ENCODE peak calls at places on chromosomes 12 and 14, in five cellular contexts. One of them, this sample, is unnamed.

GRCh38 chr12:38159591-38160317 is 156.8 kb upstream of the ALG10B start:
- DNase-seq in GM10248: no peak
- DNase-seq in T-helper 2 cell: no peak
- DNase-seq in iris pigment epithelial cell: no peak
- DNase-seq in GOT3: no peak
- DNase-seq in this sample: no peak

GRCh38 chr14:58702466-58703148 is 64.8 kb downstream of the DACT1 start:
- DNase-seq in T-helper 2 cell: no peak
- DNase-seq in GM10248: no peak
- DNase-seq in iris pigment epithelial cell: no peak
- DNase-seq in GOT3: no peak
- DNase-seq in this sample: no peak

GRCh38 chr14:51661504-51661903 is 9.8 kb downstream of the FRMD6 start:
- DNase-seq in GM10248: no peak
- DNase-seq in iris pigment epithelial cell: no peak
- DNase-seq in T-helper 2 cell: no peak
- DNase-seq in GOT3: no peak
- DNase-seq in this sample: no peak

GRCh38 chr14:88765130-88765529 is 27.6 kb downstream of the EML5 start:
- DNase-seq in GM10248: no peak
- DNase-seq in iris pigment epithelial cell: peak; percentile 54
- DNase-seq in T-helper 2 cell: no peak
- DNase-seq in GOT3: no peak
- DNase-seq in this sample: peak; percentile 29

GRCh38 chr14:95759952-95760351 is 46.0 kb upstream of the TCL1A start:
- DNase-seq in GM10248: no peak
- DNase-seq in T-helper 2 cell: no peak
- DNase-seq in GOT3: no peak
- DNase-seq in iris pigment epithelial cell: no peak
- DNase-seq in this sample: peak; percentile 1

GRCh38 chr12:76266797-76267196 is 81.4 kb downstream of the BBS10 start:
- DNase-seq in GM10248: no peak
- DNase-seq in GOT3: no peak
- DNase-seq in T-helper 2 cell: no peak
- DNase-seq in iris pigment epithelial cell: peak; percentile 95
- DNase-seq in this sample: peak; percentile 91

GRCh38 chr14:21535545-21536394 is 9.6 kb upstream of the SALL2 start:
- DNase-seq in GM10248: no peak
- DNase-seq in iris pigment epithelial cell: no peak
- DNase-seq in GOT3: no peak
- DNase-seq in T-helper 2 cell: no peak
- DNase-seq in this sample: no peak

GRCh38 chr12:15443611-15444010 is 121.3 kb downstream of the PTPRO start:
- DNase-seq in GOT3: no peak
- DNase-seq in GM10248: no peak
- DNase-seq in T-helper 2 cell: no peak
- DNase-seq in iris pigment epithelial cell: no peak
- DNase-seq in this sample: no peak

GRCh38 chr12:113482334-113482733 is 10.7 kb upstream of the LHX5 start:
- DNase-seq in iris pigment epithelial cell: no peak
- DNase-seq in GOT3: no peak
- DNase-seq in T-helper 2 cell: no peak
- DNase-seq in GM10248: no peak
- DNase-seq in this sample: no peak

GRCh38 chr12:3537916-3538690 is 47.1 kb downstream of the PRMT8 start:
- DNase-seq in iris pigment epithelial cell: no peak
- DNase-seq in GOT3: no peak
- DNase-seq in GM10248: no peak
- DNase-seq in T-helper 2 cell: no peak
- DNase-seq in this sample: no peak

GRCh38 chr14:21965042-21965441 is 291.4 kb upstream of the OR4E1 start:
- DNase-seq in iris pigment epithelial cell: no peak
- DNase-seq in T-helper 2 cell: peak; percentile 38
- DNase-seq in GOT3: no peak
- DNase-seq in GM10248: no peak
- DNase-seq in this sample: no peak

GRCh38 chr12:2013527-2014223 is 9.4 kb upstream of the DCP1B start:
- DNase-seq in T-helper 2 cell: no peak
- DNase-seq in iris pigment epithelial cell: peak; percentile 17
- DNase-seq in GM10248: no peak
- DNase-seq in GOT3: no peak
- DNase-seq in this sample: no peak

GRCh38 chr14:91228112-91229004 is 16.1 kb downstream of the GPR68 start:
- DNase-seq in GOT3: no peak
- DNase-seq in iris pigment epithelial cell: peak; percentile 89
- DNase-seq in GM10248: peak; percentile 87
- DNase-seq in T-helper 2 cell: peak; percentile 74
- DNase-seq in this sample: peak; percentile 66

GRCh38 chr12:122395319-122395718 is 27.1 kb downstream of the CLIP1 start:
- DNase-seq in GOT3: no peak
- DNase-seq in T-helper 2 cell: no peak
- DNase-seq in GM10248: no peak
- DNase-seq in iris pigment epithelial cell: peak; percentile 84
- DNase-seq in this sample: peak; percentile 87

GRCh38 chr12:117599849-117600248 is 238.4 kb upstream of the NOS1 start:
- DNase-seq in iris pigment epithelial cell: no peak
- DNase-seq in T-helper 2 cell: no peak
- DNase-seq in GOT3: no peak
- DNase-seq in GM10248: no peak
- DNase-seq in this sample: no peak

GRCh38 chr12:4870423-4870822 is 39.3 kb upstream of the KCNA1 start:
- DNase-seq in iris pigment epithelial cell: no peak
- DNase-seq in GOT3: no peak
- DNase-seq in GM10248: no peak
- DNase-seq in T-helper 2 cell: no peak
- DNase-seq in this sample: no peak

GRCh38 chr14:99564256-99564902 is 39.6 kb downstream of the CCDC85C start:
- DNase-seq in T-helper 2 cell: no peak
- DNase-seq in GOT3: no peak
- DNase-seq in iris pigment epithelial cell: peak; percentile 51
- DNase-seq in GM10248: no peak
- DNase-seq in this sample: peak; percentile 84

GRCh38 chr12:71662861-71663560 is 637 bp downstream of the ZFC3H1 start:
- DNase-seq in GM10248: peak; percentile 46
- DNase-seq in GOT3: peak; percentile 98
- DNase-seq in iris pigment epithelial cell: peak; percentile 59
- DNase-seq in T-helper 2 cell: peak; percentile 70
- DNase-seq in this sample: peak; percentile 72

GRCh38 chr12:52250048-52250990 is 17.3 kb downstream of the KRT7 start:
- DNase-seq in GM10248: no peak
- DNase-seq in iris pigment epithelial cell: no peak
- DNase-seq in GOT3: no peak
- DNase-seq in T-helper 2 cell: no peak
- DNase-seq in this sample: no peak

GRCh38 chr12:89709994-89710872 is 1.6 kb upstream of the ATP2B1 start:
- DNase-seq in GM10248: no peak
- DNase-seq in GOT3: no peak
- DNase-seq in T-helper 2 cell: peak; percentile 12
- DNase-seq in iris pigment epithelial cell: peak; percentile 42
- DNase-seq in this sample: peak; percentile 66

GRCh38 chr12:62123721-62124203 is 136.4 kb upstream of the USP15 start:
- DNase-seq in T-helper 2 cell: peak; percentile 16
- DNase-seq in iris pigment epithelial cell: peak; percentile 62
- DNase-seq in GOT3: no peak
- DNase-seq in GM10248: peak; percentile 16
- DNase-seq in this sample: peak; percentile 49

GRCh38 chr14:96256420-96256819 is 410 bp downstream of the BDKRB1 start:
- DNase-seq in T-helper 2 cell: no peak
- DNase-seq in GOT3: no peak
- DNase-seq in iris pigment epithelial cell: peak; percentile 80
- DNase-seq in GM10248: no peak
- DNase-seq in this sample: peak; percentile 21

GRCh38 chr12:99387661-99388060 is 259.9 kb upstream of the GARIN6 start:
- DNase-seq in iris pigment epithelial cell: no peak
- DNase-seq in GOT3: no peak
- DNase-seq in T-helper 2 cell: no peak
- DNase-seq in GM10248: no peak
- DNase-seq in this sample: peak; percentile 3

GRCh38 chr12:121345151-121345810 is 6.9 kb downstream of the ANAPC5 start:
- DNase-seq in GOT3: no peak
- DNase-seq in GM10248: no peak
- DNase-seq in iris pigment epithelial cell: no peak
- DNase-seq in T-helper 2 cell: no peak
- DNase-seq in this sample: no peak

GRCh38 chr14:96631030-96631429 is 128.8 kb downstream of the PAPOLA start:
- DNase-seq in GOT3: no peak
- DNase-seq in GM10248: no peak
- DNase-seq in T-helper 2 cell: no peak
- DNase-seq in iris pigment epithelial cell: no peak
- DNase-seq in this sample: no peak

GRCh38 chr12:6570264-6570887 is 2.3 kb upstream of the NOP2 start:
- DNase-seq in T-helper 2 cell: peak; percentile 17
- DNase-seq in GM10248: peak; percentile 60
- DNase-seq in iris pigment epithelial cell: peak; percentile 25
- DNase-seq in GOT3: no peak
- DNase-seq in this sample: peak; percentile 48

GRCh38 chr14:69363055-69363454 is 35.0 kb downstream of the ERH start:
- DNase-seq in iris pigment epithelial cell: peak; percentile 36
- DNase-seq in GM10248: no peak
- DNase-seq in T-helper 2 cell: no peak
- DNase-seq in GOT3: no peak
- DNase-seq in this sample: peak; percentile 53

GRCh38 chr12:129641916-129642315 is 261.9 kb downstream of the TMEM132D start:
- DNase-seq in iris pigment epithelial cell: no peak
- DNase-seq in GM10248: no peak
- DNase-seq in T-helper 2 cell: no peak
- DNase-seq in GOT3: no peak
- DNase-seq in this sample: no peak

GRCh38 chr14:100557658-100558057 is 29.6 kb downstream of the BEGAIN start:
- DNase-seq in GM10248: no peak
- DNase-seq in GOT3: no peak
- DNase-seq in T-helper 2 cell: no peak
- DNase-seq in iris pigment epithelial cell: no peak
- DNase-seq in this sample: peak; percentile 31

GRCh38 chr12:105562727-105563072 is 232.2 kb downstream of the C12orf75 start:
- DNase-seq in T-helper 2 cell: no peak
- DNase-seq in iris pigment epithelial cell: no peak
- DNase-seq in GM10248: no peak
- DNase-seq in GOT3: no peak
- DNase-seq in this sample: no peak

GRCh38 chr14:95515523-95516517 is 630 bp downstream of the SYNE3 start:
- DNase-seq in T-helper 2 cell: peak; percentile 78
- DNase-seq in GM10248: peak; percentile 92
- DNase-seq in iris pigment epithelial cell: no peak
- DNase-seq in GOT3: no peak
- DNase-seq in this sample: peak; percentile 66

GRCh38 chr12:118050972-118051910 is 9.7 kb downstream of the WSB2 start:
- DNase-seq in GM10248: no peak
- DNase-seq in T-helper 2 cell: no peak
- DNase-seq in iris pigment epithelial cell: peak; percentile 34
- DNase-seq in GOT3: no peak
- DNase-seq in this sample: no peak

GRCh38 chr14:68813318-68813838 is 20.5 kb upstream of the ZFP36L1 start:
- DNase-seq in GOT3: no peak
- DNase-seq in T-helper 2 cell: no peak
- DNase-seq in GM10248: peak; percentile 26
- DNase-seq in iris pigment epithelial cell: no peak
- DNase-seq in this sample: no peak